ENCODE peak calls at places on chromosomes 12 and 14, in six cellular contexts. One of them, this sample, is unnamed.

GRCh38 chr12:120455302-120455701 is 9.1 kb downstream of the GATC start:
- DNase-seq in BJ: no peak
- DNase-seq in fibroblast of lung: no peak
- DNase-seq in ascending aorta: no peak
- DNase-seq in fibroblast of pulmonary artery: no peak
- DNase-seq in neural crest cell: no peak
- DNase-seq in this sample: no peak

GRCh38 chr14:23378612-23379220 is 1.9 kb downstream of the CMTM5 start:
- DNase-seq in fibroblast of lung: no peak
- DNase-seq in fibroblast of pulmonary artery: no peak
- DNase-seq in ascending aorta: no peak
- DNase-seq in neural crest cell: no peak
- DNase-seq in BJ: no peak
- DNase-seq in this sample: no peak

GRCh38 chr12:31600252-31600651 is 9.3 kb upstream of the DENND5B start:
- DNase-seq in fibroblast of lung: no peak
- DNase-seq in neural crest cell: no peak
- DNase-seq in fibroblast of pulmonary artery: no peak
- DNase-seq in ascending aorta: no peak
- DNase-seq in BJ: no peak
- DNase-seq in this sample: no peak

GRCh38 chr12:92488735-92489134 is 214.1 kb upstream of the PLEKHG7 start:
- DNase-seq in ascending aorta: no peak
- DNase-seq in neural crest cell: no peak
- DNase-seq in fibroblast of pulmonary artery: no peak
- DNase-seq in fibroblast of lung: no peak
- DNase-seq in BJ: no peak
- DNase-seq in this sample: no peak

GRCh38 chr12:47824198-47824597 is 4.5 kb upstream of the HDAC7 start:
- DNase-seq in fibroblast of pulmonary artery: no peak
- DNase-seq in ascending aorta: no peak
- DNase-seq in neural crest cell: no peak
- DNase-seq in BJ: no peak
- DNase-seq in fibroblast of lung: no peak
- DNase-seq in this sample: no peak

GRCh38 chr12:93174048-93174447 is 203.7 kb upstream of the NUDT4 start:
- DNase-seq in fibroblast of pulmonary artery: peak
- DNase-seq in BJ: no peak
- DNase-seq in ascending aorta: no peak
- DNase-seq in fibroblast of lung: peak
- DNase-seq in neural crest cell: no peak
- DNase-seq in this sample: no peak

GRCh38 chr12:56332512-56333196 is 1.1 kb downstream of the PAN2 start:
- DNase-seq in fibroblast of pulmonary artery: no peak
- DNase-seq in ascending aorta: no peak
- DNase-seq in neural crest cell: no peak
- DNase-seq in BJ: no peak
- DNase-seq in fibroblast of lung: no peak
- DNase-seq in this sample: no peak

GRCh38 chr14:22602853-22603252 is 4.8 kb downstream of the ABHD4 start:
- DNase-seq in fibroblast of pulmonary artery: no peak
- DNase-seq in ascending aorta: no peak
- DNase-seq in BJ: no peak
- DNase-seq in fibroblast of lung: no peak
- DNase-seq in neural crest cell: no peak
- DNase-seq in this sample: no peak

GRCh38 chr14:88492272-88493089 is 62.3 kb downstream of the PTPN21 start:
- DNase-seq in fibroblast of lung: peak
- DNase-seq in neural crest cell: peak
- DNase-seq in fibroblast of pulmonary artery: peak
- DNase-seq in ascending aorta: peak
- DNase-seq in BJ: peak
- DNase-seq in this sample: peak

GRCh38 chr12:12336511-12336910 is 13.5 kb downstream of the MANSC1 start:
- DNase-seq in BJ: no peak
- DNase-seq in neural crest cell: no peak
- DNase-seq in fibroblast of lung: no peak
- DNase-seq in fibroblast of pulmonary artery: no peak
- DNase-seq in ascending aorta: peak
- DNase-seq in this sample: no peak

GRCh38 chr12:12333407-12333831 is 16.6 kb downstream of the MANSC1 start:
- DNase-seq in neural crest cell: no peak
- DNase-seq in ascending aorta: peak
- DNase-seq in fibroblast of lung: peak
- DNase-seq in fibroblast of pulmonary artery: peak
- DNase-seq in BJ: no peak
- DNase-seq in this sample: no peak

GRCh38 chr12:12333980-12334709 is 15.9 kb downstream of the MANSC1 start:
- DNase-seq in fibroblast of lung: peak
- DNase-seq in BJ: no peak
- DNase-seq in fibroblast of pulmonary artery: peak
- DNase-seq in ascending aorta: no peak
- DNase-seq in neural crest cell: peak
- DNase-seq in this sample: peak

GRCh38 chr12:12336049-12336411 is 14.0 kb downstream of the MANSC1 start:
- DNase-seq in BJ: no peak
- DNase-seq in neural crest cell: no peak
- DNase-seq in ascending aorta: peak
- DNase-seq in fibroblast of lung: peak
- DNase-seq in fibroblast of pulmonary artery: peak
- DNase-seq in this sample: no peak

GRCh38 chr12:12334710-12335040 is 15.4 kb downstream of the MANSC1 start:
- DNase-seq in ascending aorta: peak
- DNase-seq in fibroblast of pulmonary artery: no peak
- DNase-seq in fibroblast of lung: no peak
- DNase-seq in neural crest cell: no peak
- DNase-seq in BJ: no peak
- DNase-seq in this sample: no peak
- TF ChIP-seq CTCF in ascending aorta: no peak
- TF ChIP-seq CTCF in fibroblast of pulmonary artery: no peak
- TF ChIP-seq CTCF in fibroblast of lung: no peak
- TF ChIP-seq CTCF in neural crest cell: peak
- TF ChIP-seq CTCF in BJ: no peak
- TF ChIP-seq CTCF in this sample: peak

GRCh38 chr12:11622774-11623375 is 26.6 kb upstream of the ETV6 start:
- DNase-seq in ascending aorta: no peak
- DNase-seq in BJ: no peak
- DNase-seq in neural crest cell: no peak
- DNase-seq in fibroblast of lung: no peak
- DNase-seq in fibroblast of pulmonary artery: no peak
- DNase-seq in this sample: no peak
- TF ChIP-seq CTCF in ascending aorta: peak
- TF ChIP-seq CTCF in BJ: peak
- TF ChIP-seq CTCF in neural crest cell: no peak
- TF ChIP-seq CTCF in fibroblast of lung: peak
- TF ChIP-seq CTCF in fibroblast of pulmonary artery: peak
- TF ChIP-seq CTCF in this sample: no peak

DNA sequence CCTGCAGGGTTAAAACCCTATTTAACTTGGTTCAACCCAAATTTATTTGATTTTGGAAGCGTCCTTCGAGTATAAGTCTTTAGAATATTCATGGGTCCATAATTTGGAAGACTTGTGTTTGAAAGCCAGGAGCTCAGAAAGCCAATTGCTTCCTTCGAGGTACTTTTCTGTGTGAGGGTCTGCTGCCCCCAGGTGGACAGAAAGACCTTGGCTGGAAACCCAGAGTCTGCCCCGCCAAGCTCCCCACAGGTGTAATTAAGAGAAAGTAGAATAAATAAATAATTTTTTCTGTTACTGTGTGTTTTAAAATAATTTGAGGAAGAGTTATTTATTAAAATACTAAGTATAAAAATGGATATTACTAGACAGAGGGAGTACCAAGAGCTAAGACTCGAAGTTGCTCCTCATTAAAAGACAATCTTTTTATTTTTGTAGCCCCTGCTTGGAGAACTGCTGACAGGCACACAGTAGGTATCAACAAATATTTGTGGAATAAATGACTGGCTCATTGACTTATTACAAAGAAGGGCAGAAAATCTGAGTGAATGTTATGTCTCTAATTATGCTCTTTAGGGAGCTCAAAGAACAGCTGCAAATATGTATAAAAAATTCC is 105.8 kb downstream of the PAH start:
- DNase-seq in BJ: no peak
- DNase-seq in fibroblast of pulmonary artery: peak
- DNase-seq in neural crest cell: peak
- DNase-seq in fibroblast of lung: no peak
- DNase-seq in ascending aorta: no peak
- DNase-seq in this sample: peak
- TF ChIP-seq CTCF in BJ: peak
- TF ChIP-seq CTCF in fibroblast of pulmonary artery: peak
- TF ChIP-seq CTCF in neural crest cell: peak
- TF ChIP-seq CTCF in fibroblast of lung: peak
- TF ChIP-seq CTCF in ascending aorta: peak
- TF ChIP-seq CTCF in this sample: peak

GRCh38 chr14:50311337-50311973 is 574 bp downstream of the L2HGDH start:
- DNase-seq in fibroblast of lung: no peak
- DNase-seq in fibroblast of pulmonary artery: no peak
- DNase-seq in BJ: no peak
- DNase-seq in neural crest cell: no peak
- DNase-seq in ascending aorta: no peak
- DNase-seq in this sample: no peak
- TF ChIP-seq CTCF in fibroblast of lung: peak
- TF ChIP-seq CTCF in fibroblast of pulmonary artery: peak
- TF ChIP-seq CTCF in BJ: peak
- TF ChIP-seq CTCF in neural crest cell: peak
- TF ChIP-seq CTCF in ascending aorta: peak
- TF ChIP-seq CTCF in this sample: no peak

GRCh38 chr14:69685716-69686115 is 74.3 kb downstream of the SUSD6 start:
- DNase-seq in neural crest cell: no peak
- DNase-seq in fibroblast of lung: peak
- DNase-seq in BJ: no peak
- DNase-seq in fibroblast of pulmonary artery: peak
- DNase-seq in ascending aorta: no peak
- DNase-seq in this sample: no peak
- TF ChIP-seq CTCF in neural crest cell: no peak
- TF ChIP-seq CTCF in fibroblast of lung: peak
- TF ChIP-seq CTCF in BJ: no peak
- TF ChIP-seq CTCF in fibroblast of pulmonary artery: no peak
- TF ChIP-seq CTCF in ascending aorta: no peak
- TF ChIP-seq CTCF in this sample: no peak

GRCh38 chr14:71166434-71166833 is 259.2 kb downstream of the PCNX1 start:
- DNase-seq in fibroblast of lung: peak
- DNase-seq in ascending aorta: no peak
- DNase-seq in neural crest cell: no peak
- DNase-seq in BJ: no peak
- DNase-seq in fibroblast of pulmonary artery: peak
- DNase-seq in this sample: peak
- TF ChIP-seq CTCF in fibroblast of lung: peak
- TF ChIP-seq CTCF in ascending aorta: peak
- TF ChIP-seq CTCF in neural crest cell: peak
- TF ChIP-seq CTCF in BJ: peak
- TF ChIP-seq CTCF in fibroblast of pulmonary artery: no peak
- TF ChIP-seq CTCF in this sample: peak